ENCODE peak calls at places on chromosomes 11 and 22, in six cellular contexts. One of them, this sample, is unnamed.

GRCh38 chr22:26643368-26644100 is 13.9 kb upstream of the MIAT start:
- DNase-seq in A549: no peak
- DNase-seq in lung: no peak
- DNase-seq in lower lobe of right lung: no peak
- DNase-seq in brain microvascular endothelial cell: no peak
- DNase-seq in GM23248: no peak
- DNase-seq in this sample: no peak

GRCh38 chr11:36356201-36356600 is 60.1 kb downstream of the PRR5L start:
- DNase-seq in A549: no peak
- DNase-seq in lung: no peak
- DNase-seq in lower lobe of right lung: no peak
- DNase-seq in brain microvascular endothelial cell: no peak
- DNase-seq in GM23248: peak
- DNase-seq in this sample: no peak

GRCh38 chr11:61969838-61970452 is 2.5 kb upstream of the FTH1 start:
- DNase-seq in A549: no peak
- DNase-seq in lung: no peak
- DNase-seq in lower lobe of right lung: no peak
- DNase-seq in brain microvascular endothelial cell: peak
- DNase-seq in GM23248: peak
- DNase-seq in this sample: no peak

GRCh38 chr11:125079151-125079877 is 16.2 kb downstream of the SLC37A2 start:
- DNase-seq in A549: no peak
- DNase-seq in lung: no peak
- DNase-seq in lower lobe of right lung: peak
- DNase-seq in brain microvascular endothelial cell: peak
- DNase-seq in GM23248: no peak
- DNase-seq in this sample: no peak

GRCh38 chr11:130188047-130188446 is 28.5 kb downstream of the ST14 start:
- DNase-seq in A549: no peak
- DNase-seq in lung: no peak
- DNase-seq in lower lobe of right lung: no peak
- DNase-seq in brain microvascular endothelial cell: no peak
- DNase-seq in GM23248: no peak
- DNase-seq in this sample: no peak

GRCh38 chr11:70557742-70558485 is 159.6 kb downstream of the CTTN start:
- DNase-seq in A549: no peak
- DNase-seq in lung: no peak
- DNase-seq in lower lobe of right lung: no peak
- DNase-seq in brain microvascular endothelial cell: no peak
- DNase-seq in GM23248: peak
- DNase-seq in this sample: no peak

GRCh38 chr11:64598106-64598796 is 7.2 kb downstream of the SLC22A12 start:
- DNase-seq in A549: no peak
- DNase-seq in lung: no peak
- DNase-seq in lower lobe of right lung: peak
- DNase-seq in brain microvascular endothelial cell: no peak
- DNase-seq in GM23248: no peak
- DNase-seq in this sample: no peak

GRCh38 chr11:14499178-14499559 is 442 bp downstream of the COPB1 start:
- DNase-seq in A549: peak
- DNase-seq in lung: peak
- DNase-seq in lower lobe of right lung: peak
- DNase-seq in brain microvascular endothelial cell: no peak
- DNase-seq in GM23248: peak
- DNase-seq in this sample: peak

GRCh38 chr11:3738241-3738640 is 59.1 kb downstream of the NUP98 start:
- DNase-seq in A549: no peak
- DNase-seq in lung: no peak
- DNase-seq in lower lobe of right lung: no peak
- DNase-seq in brain microvascular endothelial cell: no peak
- DNase-seq in GM23248: peak
- DNase-seq in this sample: no peak

GRCh38 chr11:95937358-95937757 is 13.5 kb upstream of the MTMR2 start:
- DNase-seq in A549: no peak
- DNase-seq in lung: no peak
- DNase-seq in lower lobe of right lung: no peak
- DNase-seq in brain microvascular endothelial cell: no peak
- DNase-seq in GM23248: peak
- DNase-seq in this sample: no peak

GRCh38 chr11:129315781-129316579 is 59.7 kb upstream of the BARX2 start:
- DNase-seq in A549: no peak
- DNase-seq in lung: peak
- DNase-seq in lower lobe of right lung: peak
- DNase-seq in brain microvascular endothelial cell: no peak
- DNase-seq in GM23248: no peak
- DNase-seq in this sample: no peak

GRCh38 chr22:24140357-24140756 is 40.9 kb upstream of the SUSD2 start:
- DNase-seq in A549: no peak
- DNase-seq in lung: no peak
- DNase-seq in lower lobe of right lung: peak
- DNase-seq in brain microvascular endothelial cell: no peak
- DNase-seq in GM23248: no peak
- DNase-seq in this sample: no peak

GRCh38 chr22:24142831-24143230 is 38.5 kb upstream of the SUSD2 start:
- DNase-seq in A549: no peak
- DNase-seq in lung: no peak
- DNase-seq in lower lobe of right lung: no peak
- DNase-seq in brain microvascular endothelial cell: no peak
- DNase-seq in GM23248: no peak
- DNase-seq in this sample: no peak

GRCh38 chr22:24144056-24144455 is 37.2 kb upstream of the SUSD2 start:
- DNase-seq in A549: no peak
- DNase-seq in lung: no peak
- DNase-seq in lower lobe of right lung: no peak
- DNase-seq in brain microvascular endothelial cell: no peak
- DNase-seq in GM23248: no peak
- DNase-seq in this sample: no peak

GRCh38 chr22:24141586-24141985 is 39.7 kb upstream of the SUSD2 start:
- DNase-seq in A549: no peak
- DNase-seq in lung: no peak
- DNase-seq in lower lobe of right lung: no peak
- DNase-seq in brain microvascular endothelial cell: no peak
- DNase-seq in GM23248: peak
- DNase-seq in this sample: no peak

GRCh38 chr22:24142241-24142640 is 39.0 kb upstream of the SUSD2 start:
- DNase-seq in A549: no peak
- DNase-seq in lung: no peak
- DNase-seq in lower lobe of right lung: no peak
- DNase-seq in brain microvascular endothelial cell: no peak
- DNase-seq in GM23248: no peak
- DNase-seq in this sample: no peak
- H3K4me3 ChIP-seq in A549: no peak
- H3K4me3 ChIP-seq in lung: no peak
- H3K4me3 ChIP-seq in lower lobe of right lung: no peak
- H3K4me3 ChIP-seq in brain microvascular endothelial cell: no peak
- H3K4me3 ChIP-seq in GM23248: no peak
- H3K4me3 ChIP-seq in this sample: no peak

GRCh38 chr22:22351366-22351765 is 106.8 kb downstream of the VPREB1 start:
- DNase-seq in A549: no peak
- DNase-seq in lung: no peak
- DNase-seq in lower lobe of right lung: no peak
- DNase-seq in brain microvascular endothelial cell: no peak
- DNase-seq in GM23248: no peak
- DNase-seq in this sample: no peak
- H3K4me3 ChIP-seq in A549: no peak
- H3K4me3 ChIP-seq in lung: no peak
- H3K4me3 ChIP-seq in lower lobe of right lung: no peak
- H3K4me3 ChIP-seq in brain microvascular endothelial cell: no peak
- H3K4me3 ChIP-seq in GM23248: no peak
- H3K4me3 ChIP-seq in this sample: no peak

GRCh38 chr11:865512-866430 is 23.1 kb downstream of the TSPAN4 start:
- DNase-seq in A549: no peak
- DNase-seq in lung: no peak
- DNase-seq in lower lobe of right lung: no peak
- DNase-seq in brain microvascular endothelial cell: no peak
- DNase-seq in GM23248: no peak
- DNase-seq in this sample: no peak
- H3K4me3 ChIP-seq in A549: no peak
- H3K4me3 ChIP-seq in lung: no peak
- H3K4me3 ChIP-seq in lower lobe of right lung: no peak
- H3K4me3 ChIP-seq in brain microvascular endothelial cell: no peak
- H3K4me3 ChIP-seq in GM23248: no peak
- H3K4me3 ChIP-seq in this sample: no peak

GRCh38 chr11:77154381-77155081 is 26.5 kb downstream of the MYO7A start:
- DNase-seq in A549: no peak
- DNase-seq in lung: no peak
- DNase-seq in lower lobe of right lung: no peak
- DNase-seq in brain microvascular endothelial cell: no peak
- DNase-seq in GM23248: no peak
- DNase-seq in this sample: no peak

GRCh38 chr11:77151804-77152513 is 23.9 kb downstream of the MYO7A start:
- DNase-seq in A549: no peak
- DNase-seq in lung: no peak
- DNase-seq in lower lobe of right lung: peak
- DNase-seq in brain microvascular endothelial cell: no peak
- DNase-seq in GM23248: no peak
- DNase-seq in this sample: no peak

GRCh38 chr11:77152846-77153245 is 24.8 kb downstream of the MYO7A start:
- DNase-seq in A549: no peak
- DNase-seq in lung: no peak
- DNase-seq in lower lobe of right lung: no peak
- DNase-seq in brain microvascular endothelial cell: no peak
- DNase-seq in GM23248: no peak
- DNase-seq in this sample: no peak

GRCh38 chr11:77155082-77155475 is 27.0 kb downstream of the MYO7A start:
- DNase-seq in A549: no peak
- DNase-seq in lung: no peak
- DNase-seq in lower lobe of right lung: no peak
- DNase-seq in brain microvascular endothelial cell: no peak
- DNase-seq in GM23248: no peak
- DNase-seq in this sample: no peak

GRCh38 chr11:77153276-77154185 is 25.5 kb downstream of the MYO7A start:
- DNase-seq in A549: no peak
- DNase-seq in lung: no peak
- DNase-seq in lower lobe of right lung: no peak
- DNase-seq in brain microvascular endothelial cell: no peak
- DNase-seq in GM23248: no peak
- DNase-seq in this sample: no peak
- H3K4me3 ChIP-seq in A549: no peak
- H3K4me3 ChIP-seq in lung: no peak
- H3K4me3 ChIP-seq in lower lobe of right lung: no peak
- H3K4me3 ChIP-seq in brain microvascular endothelial cell: no peak
- H3K4me3 ChIP-seq in GM23248: no peak
- H3K4me3 ChIP-seq in this sample: no peak

GRCh38 chr22:31105282-31105929 is 2.0 kb downstream of the SELENOM start:
- DNase-seq in A549: no peak
- DNase-seq in lung: no peak
- DNase-seq in lower lobe of right lung: no peak
- DNase-seq in brain microvascular endothelial cell: no peak
- DNase-seq in GM23248: peak
- DNase-seq in this sample: no peak
- H3K4me3 ChIP-seq in A549: no peak
- H3K4me3 ChIP-seq in lung: no peak
- H3K4me3 ChIP-seq in lower lobe of right lung: peak
- H3K4me3 ChIP-seq in brain microvascular endothelial cell: no peak
- H3K4me3 ChIP-seq in GM23248: peak
- H3K4me3 ChIP-seq in this sample: no peak

GRCh38 chr22:47152236-47152635 is 389.8 kb downstream of the TBC1D22A start:
- DNase-seq in A549: no peak
- DNase-seq in lung: no peak
- DNase-seq in lower lobe of right lung: no peak
- DNase-seq in brain microvascular endothelial cell: no peak
- DNase-seq in GM23248: no peak
- DNase-seq in this sample: no peak
- H3K4me3 ChIP-seq in A549: no peak
- H3K4me3 ChIP-seq in lung: no peak
- H3K4me3 ChIP-seq in lower lobe of right lung: no peak
- H3K4me3 ChIP-seq in brain microvascular endothelial cell: no peak
- H3K4me3 ChIP-seq in GM23248: no peak
- H3K4me3 ChIP-seq in this sample: no peak

GRCh38 chr11:113876074-113876797 is 864 bp upstream of the USP28 start:
- DNase-seq in A549: no peak
- DNase-seq in lung: no peak
- DNase-seq in lower lobe of right lung: no peak
- DNase-seq in brain microvascular endothelial cell: no peak
- DNase-seq in GM23248: no peak
- DNase-seq in this sample: no peak

GRCh38 chr11:113874920-113875413 is 405 bp downstream of the USP28 start:
- DNase-seq in A549: peak
- DNase-seq in lung: no peak
- DNase-seq in lower lobe of right lung: no peak
- DNase-seq in brain microvascular endothelial cell: peak
- DNase-seq in GM23248: no peak
- DNase-seq in this sample: no peak

GRCh38 chr11:113877673-113878060 is 2.3 kb upstream of the USP28 start:
- DNase-seq in A549: no peak
- DNase-seq in lung: no peak
- DNase-seq in lower lobe of right lung: no peak
- DNase-seq in brain microvascular endothelial cell: no peak
- DNase-seq in GM23248: no peak
- DNase-seq in this sample: no peak

GRCh38 chr11:113875414-113876073 is at the start of gene USP28:
- DNase-seq in A549: peak
- DNase-seq in lung: peak
- DNase-seq in lower lobe of right lung: peak
- DNase-seq in brain microvascular endothelial cell: peak
- DNase-seq in GM23248: peak
- DNase-seq in this sample: peak

DNA sequence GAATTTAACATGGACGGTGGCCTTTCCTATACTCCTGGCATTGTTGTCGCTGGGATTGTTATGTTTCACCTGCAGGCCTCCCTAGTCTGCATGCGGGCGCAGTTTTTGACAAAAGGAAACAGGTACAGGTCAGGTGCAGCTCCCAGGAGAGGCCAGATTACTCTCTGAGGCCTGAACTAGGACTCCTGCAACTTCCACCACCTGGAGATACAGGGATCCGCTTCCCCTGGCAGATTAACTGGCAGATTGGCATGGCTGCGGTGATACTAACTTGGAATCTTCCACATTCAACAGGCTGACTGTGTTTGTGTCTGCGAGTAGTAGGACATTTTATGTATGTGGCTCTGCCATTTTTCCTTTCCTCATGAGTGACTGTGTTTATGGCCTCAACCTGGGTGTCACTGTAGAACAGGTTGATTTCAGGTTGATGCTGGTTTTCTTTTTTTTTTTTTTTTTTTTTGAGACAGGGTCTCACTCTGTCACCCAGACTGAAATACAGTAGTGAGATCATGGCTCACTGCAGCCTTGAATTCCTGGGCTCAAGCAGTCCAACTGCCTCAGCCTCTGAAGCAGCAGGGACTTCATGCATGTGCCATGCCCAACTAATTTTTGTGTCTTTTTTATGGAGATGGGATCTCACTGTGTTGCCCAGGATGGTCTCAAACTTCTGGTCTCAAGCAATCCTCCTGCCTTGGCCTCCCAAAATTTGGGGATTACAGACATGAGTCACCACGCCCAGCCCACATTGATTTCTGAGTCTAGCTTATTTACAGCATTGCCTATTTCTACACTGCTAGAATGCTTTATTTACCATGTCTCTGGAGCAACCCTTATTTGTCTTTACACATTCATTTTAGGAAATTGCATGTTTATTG is 1.7 kb upstream of the USP28 start:
- DNase-seq in A549: no peak
- DNase-seq in lung: no peak
- DNase-seq in lower lobe of right lung: no peak
- DNase-seq in brain microvascular endothelial cell: no peak
- DNase-seq in GM23248: no peak
- DNase-seq in this sample: no peak
- H3K4me3 ChIP-seq in A549: no peak
- H3K4me3 ChIP-seq in lung: no peak
- H3K4me3 ChIP-seq in lower lobe of right lung: no peak
- H3K4me3 ChIP-seq in brain microvascular endothelial cell: no peak
- H3K4me3 ChIP-seq in GM23248: no peak
- H3K4me3 ChIP-seq in this sample: no peak